ENCODE peak calls at places on chromosomes 3 and 15, in nine cellular contexts. H is iPS-NIHi11; E is EL; Y is left cardiac atrium; V is activated CD4-positive, alpha-beta T cell treated with anti-CD3 and anti-CD28 coated beads, Interleukin-2, amount 10 ng/mL, durations not matched to agents 7 days and 5 days; Q is astrocyte; R is HCEC 1CT; F is stimulated activated CD4-positive, alpha-beta T cell treated with anti-CD3 and anti-CD28 coated beads, Interleukin-2, amount 100 ng/mL, for 48 hours; P is hypothalamus. W is an unnamed sample.

GRCh38 chr3:140552403-140552802 is 125.5 kb upstream of the TRIM42 start:
- DNase-seq in H (peak), E (no peak), Y (no peak), V (no peak), Q (no peak), R (no peak), F (no peak), P (no peak), W (no peak)

GRCh38 chr3:197183582-197183981 is 114.8 kb downstream of the DLG1 start:
- DNase-seq in H (no peak), E (no peak), Y (no peak), V (no peak), Q (no peak), R (no peak), F (no peak), P (peak), W (no peak)

GRCh38 chr3:9113040-9113439 is 136.4 kb downstream of the SRGAP3 start:
- DNase-seq in H (no peak), E (no peak), Y (no peak), V (no peak), Q (no peak), R (no peak), F (no peak), P (no peak), W (no peak)

GRCh38 chr3:9902372-9903237 is at the start of gene IL17RE:
- DNase-seq in H (peak), E (no peak), Y (peak), V (no peak), Q (no peak), R (no peak), F (no peak), P (no peak), W (no peak)

GRCh38 chr3:149016669-149017541 is 25.6 kb downstream of the GYG1 start:
- DNase-seq in H (no peak), E (peak), Y (no peak), V (no peak), Q (peak), R (peak), F (no peak), P (no peak), W (peak)

GRCh38 chr3:4060608-4061007 is 242.6 kb upstream of the SETMAR start:
- DNase-seq in H (no peak), E (no peak), Y (no peak), V (no peak), Q (no peak), R (no peak), F (no peak), P (no peak), W (no peak)

GRCh38 chr15:38252481-38253311 is at the start of gene SPRED1:
- DNase-seq in H (peak), E (peak), Y (peak), V (no peak), Q (no peak), R (peak), F (peak), P (peak), W (peak)

GRCh38 chr3:171458056-171458856 is 1.9 kb downstream of the TNIK start:
- DNase-seq in H (peak), E (no peak), Y (no peak), V (peak), Q (no peak), R (peak), F (peak), P (peak), W (no peak)

GRCh38 chr3:102006812-102007485 is 157.6 kb downstream of the NFKBIZ start:
- DNase-seq in H (peak), E (peak), Y (peak), V (no peak), Q (peak), R (peak), F (no peak), P (no peak), W (peak)

GRCh38 chr15:46815765-46816164 is 901.5 kb upstream of the SEMA6D start:
- DNase-seq in H (no peak), E (no peak), Y (peak), V (no peak), Q (no peak), R (no peak), F (no peak), P (no peak), W (no peak)

GRCh38 chr15:79380755-79381499 is 51.2 kb upstream of the MINAR1 start:
- DNase-seq in H (peak), E (peak), Y (peak), V (peak), Q (peak), R (peak), F (peak), P (peak), W (peak)

GRCh38 chr3:31873254-31873653 is 107.8 kb downstream of the OSBPL10 start:
- DNase-seq in H (no peak), E (no peak), Y (no peak), V (no peak), Q (peak), R (no peak), F (no peak), P (no peak), W (no peak)

GRCh38 chr3:162586591-162586990 is 1090.0 kb downstream of the OTOL1 start:
- DNase-seq in H (peak), E (peak), Y (no peak), V (no peak), Q (no peak), R (peak), F (no peak), P (no peak), W (peak)

GRCh38 chr3:73086071-73086494 is 24.6 kb downstream of the EBLN2 start:
- DNase-seq in H (peak), E (peak), Y (peak), V (peak), Q (no peak), R (peak), F (peak), P (peak), W (peak)

GRCh38 chr3:178901204-178901603 is 170.4 kb downstream of the ZMAT3 start:
- DNase-seq in H (no peak), E (no peak), Y (no peak), V (no peak), Q (no peak), R (no peak), F (no peak), P (no peak), W (no peak)

GRCh38 chr3:134320749-134321148 is 53.5 kb downstream of the AMOTL2 start:
- DNase-seq in H (no peak), E (peak), Y (no peak), V (no peak), Q (peak), R (no peak), F (no peak), P (no peak), W (peak)

GRCh38 chr15:69719527-69719926 is 266.9 kb downstream of the RPLP1 start:
- DNase-seq in H (no peak), E (no peak), Y (no peak), V (peak), Q (peak), R (no peak), F (peak), P (no peak), W (peak)

GRCh38 chr15:54719325-54719724 is 477.4 kb downstream of the RSL24D1 start:
- DNase-seq in H (no peak), E (no peak), Y (no peak), V (no peak), Q (no peak), R (no peak), F (no peak), P (no peak), W (no peak)

GRCh38 chr3:180306155-180306554 is 269.4 kb upstream of the PEX5L start:
- DNase-seq in H (no peak), E (no peak), Y (no peak), V (no peak), Q (no peak), R (no peak), F (no peak), P (no peak), W (no peak)

GRCh38 chr15:96356494-96357455 is 26.3 kb downstream of the NR2F2 start:
- DNase-seq in H (peak), E (peak), Y (peak), V (peak), Q (peak), R (peak), F (peak), P (peak), W (peak)

GRCh38 chr3:9862391-9863235 is 17.4 kb downstream of the CIDEC start:
- DNase-seq in H (peak), E (peak), Y (peak), V (no peak), Q (no peak), R (peak), F (peak), P (no peak), W (peak)

GRCh38 chr3:8755564-8756237 is 13.7 kb downstream of the OXTR start:
- DNase-seq in H (peak), E (peak), Y (no peak), V (no peak), Q (no peak), R (peak), F (no peak), P (no peak), W (peak)

GRCh38 chr3:144995856-144996255 is 1024.2 kb downstream of the DIPK2A start:
- DNase-seq in H (no peak), E (no peak), Y (no peak), V (no peak), Q (no peak), R (no peak), F (no peak), P (no peak), W (no peak)

GRCh38 chr3:14630404-14631100 is 21.0 kb upstream of the CCDC174 start:
- DNase-seq in H (no peak), E (no peak), Y (no peak), V (no peak), Q (no peak), R (no peak), F (no peak), P (no peak), W (no peak)

GRCh38 chr3:65873028-65873427 is 165.7 kb downstream of the MAGI1 start:
- DNase-seq in H (no peak), E (no peak), Y (peak), V (no peak), Q (no peak), R (no peak), F (no peak), P (no peak), W (no peak)

GRCh38 chr15:88509321-88509720 is 37.2 kb downstream of the DET1 start:
- DNase-seq in H (no peak), E (no peak), Y (no peak), V (no peak), Q (no peak), R (no peak), F (no peak), P (no peak), W (no peak)

GRCh38 chr3:151816091-151816604 is 2.2 kb downstream of the AADAC start:
- DNase-seq in H (peak), E (peak), Y (no peak), V (no peak), Q (peak), R (peak), F (no peak), P (no peak), W (peak)

GRCh38 chr3:189334064-189334920 is 162.5 kb downstream of the TPRG1 start:
- DNase-seq in H (no peak), E (no peak), Y (no peak), V (no peak), Q (peak), R (no peak), F (no peak), P (no peak), W (peak)